ENCODE peak calls at places on chromosome 22, in nine cellular contexts. G is CD8-positive, alpha-beta memory T cell; X is LHCN-M2; I is activated CD4-positive, alpha-beta T cell treated with anti-CD3 and anti-CD28 coated beads for 36 hours; A is IMR-90; S is Ammon's horn; E is A549; D is HFF-Myc; Y is NCI-H1092. K is an unnamed sample.

GRCh38 chr22:19045094-19045493 is 77.1 kb downstream of the DGCR2 start:
- DNase-seq in G (no peak), A (peak), E (no peak), D (no peak), I (no peak), S (no peak), Y (no peak), X (no peak), K (no peak)

GRCh38 chr22:19057999-19058491 is 64.2 kb downstream of the DGCR2 start:
- DNase-seq in G (no peak), S (no peak), Y (no peak), X (no peak), E (no peak), D (no peak), A (no peak), I (no peak), K (no peak)

GRCh38 chr22:26887916-26888315 is 230.5 kb downstream of the MIAT start:
- DNase-seq in E (no peak), I (no peak), D (no peak), Y (no peak), A (no peak), X (no peak), G (no peak), S (no peak), K (no peak)

GRCh38 chr22:17159504-17159951 is 451 bp upstream of the HDHD5 start:
- DNase-seq in S (peak), D (no peak), E (peak), X (peak), G (peak), Y (peak), A (peak), I (peak), K (peak)

GRCh38 chr22:46417769-46418168 is 82.3 kb downstream of the TRMU start:
- DNase-seq in X (no peak), D (no peak), G (no peak), S (no peak), A (no peak), E (no peak), I (no peak), Y (no peak), K (no peak)

GRCh38 chr22:27253108-27253507 is 548.4 kb downstream of the MN1 start:
- DNase-seq in Y (no peak), S (no peak), A (no peak), G (no peak), I (no peak), E (no peak), D (no peak), X (no peak), K (no peak)

GRCh38 chr22:44147036-44147645 is 33.6 kb upstream of the PARVG start:
- DNase-seq in D (no peak), E (no peak), G (no peak), Y (no peak), I (no peak), A (no peak), S (no peak), X (no peak), K (no peak)

GRCh38 chr22:44827666-44828065 is 75.3 kb downstream of the ARHGAP8 start:
- DNase-seq in A (no peak), I (no peak), G (no peak), D (no peak), E (no peak), X (no peak), S (no peak), Y (no peak), K (no peak)

GRCh38 chr22:32985899-32986772 is 72.0 kb downstream of the SYN3 start:
- DNase-seq in A (peak), S (peak), X (peak), E (peak), Y (peak), D (peak), I (peak), G (no peak), K (peak)

GRCh38 chr22:37545703-37546435 is 14.4 kb upstream of the CDC42EP1 start:
- DNase-seq in G (no peak), I (no peak), Y (no peak), D (peak), X (peak), S (peak), E (peak), A (peak), K (peak)

GRCh38 chr22:45552580-45553332 is 50.1 kb downstream of the FBLN1 start:
- DNase-seq in X (peak), S (peak), A (peak), E (no peak), G (no peak), Y (no peak), D (peak), I (no peak), K (peak)

GRCh38 chr22:37544955-37545702 is 15.2 kb upstream of the CDC42EP1 start:
- DNase-seq in X (peak), S (no peak), D (no peak), I (peak), Y (no peak), A (peak), G (peak), E (peak), K (peak)

GRCh38 chr22:29313126-29314071 is 2.1 kb downstream of the RASL10A start:
- DNase-seq in S (no peak), I (peak), X (no peak), D (no peak), A (no peak), G (no peak), Y (no peak), E (peak), K (peak)

GRCh38 chr22:23401111-23401909 is 178.8 kb downstream of the IGLL1 start:
- DNase-seq in E (no peak), Y (no peak), X (peak), D (peak), G (no peak), S (no peak), A (peak), I (no peak), K (peak)

K was measured in hepatic stellate cell.